ENCODE peak calls at places on chromosomes 16 and 17, in ten cellular contexts. J, R, Z, Q, K, B, I, C, H and X are unnamed samples.
A peak's percentile ranks its signal among the peaks of the same experiment; 100 is the strongest.

GRCh38 chr16:83533193-83533592 is 274.6 kb upstream of the HSBP1 start:
- DNase-seq in B (no peak), J (peak; percentile 25), R (peak; percentile 91), C (peak; percentile 23), Q (no peak), Z (no peak), I (no peak), H (no peak), K (peak; percentile 71), X (no peak)

GRCh38 chr17:31653710-31654109 is 205.3 kb downstream of the COPRS start:
- DNase-seq in Z (no peak), I (no peak), J (no peak), R (no peak), K (peak; percentile 19), C (no peak), H (no peak), B (no peak), Q (no peak), X (no peak)

GRCh38 chr16:89142474-89143197 is 28.9 kb upstream of the CDH15 start:
- DNase-seq in R (no peak), Z (no peak), I (no peak), H (no peak), Q (no peak), K (peak; percentile 10), C (no peak), J (no peak), B (no peak), X (no peak)

GRCh38 chr16:89244754-89245153 is 27.3 kb downstream of the ZNF778 start:
- DNase-seq in I (no peak), H (no peak), K (no peak), Q (no peak), J (no peak), R (no peak), B (no peak), Z (no peak), C (no peak), X (no peak)

GRCh38 chr16:84461504-84462295 is 42.8 kb downstream of the MEAK7 start:
- DNase-seq in R (no peak), Z (no peak), B (no peak), K (no peak), I (peak; percentile 26), Q (no peak), H (no peak), C (no peak), J (no peak), X (no peak)

GRCh38 chr16:1745181-1745899 is 26.0 kb downstream of the NME3 start:
- DNase-seq in I (no peak), J (peak; percentile 88), Q (no peak), Z (no peak), C (peak; percentile 29), H (no peak), B (no peak), R (peak; percentile 35), K (peak; percentile 61), X (no peak)

GRCh38 chr16:85309656-85310587 is 197.7 kb upstream of the CIBAR2 start:
- DNase-seq in J (no peak), C (no peak), R (peak; percentile 27), B (peak; percentile 96), Z (peak; percentile 79), K (no peak), I (peak; percentile 59), H (no peak), Q (no peak), X (no peak)

GRCh38 chr17:49016775-49017463 is 19.7 kb downstream of the IGF2BP1 start:
- DNase-seq in K (peak; percentile 65), B (no peak), J (peak; percentile 88), H (no peak), Q (no peak), I (no peak), C (no peak), Z (peak; percentile 22), R (peak; percentile 96), X (no peak)

GRCh38 chr17:62963296-62963695 is 2.7 kb upstream of the TANC2 start:
- DNase-seq in K (peak; percentile 68), I (no peak), H (no peak), C (no peak), R (no peak), Q (no peak), Z (no peak), J (peak; percentile 75), B (no peak), X (peak; percentile 4)

GRCh38 chr16:53827741-53828140 is 123.8 kb downstream of the FTO start:
- DNase-seq in Z (no peak), R (no peak), I (no peak), J (no peak), B (peak; percentile 84), Q (no peak), C (no peak), K (no peak), H (no peak), X (no peak)

GRCh38 chr16:23967775-23968571 is 132.2 kb downstream of the PRKCB start:
- DNase-seq in R (no peak), C (no peak), I (no peak), H (no peak), B (no peak), J (no peak), Q (no peak), K (no peak), Z (no peak), X (no peak)

GRCh38 chr17:79874329-79874981 is 35.2 kb upstream of the CBX4 start:
- DNase-seq in K (peak; percentile 52), H (no peak), R (no peak), I (no peak), B (no peak), J (peak; percentile 37), Z (peak; percentile 75), Q (no peak), C (no peak), X (no peak)

GRCh38 chr17:77601054-77601979 is 357.2 kb upstream of the TNRC6C start:
- DNase-seq in H (no peak), Z (no peak), I (no peak), R (no peak), B (no peak), J (no peak), C (no peak), K (peak; percentile 11), Q (no peak), X (peak; percentile 65)

GRCh38 chr16:23899869-23900268 is 64.1 kb downstream of the PRKCB start:
- DNase-seq in I (no peak), K (no peak), C (no peak), R (no peak), H (no peak), Q (no peak), B (no peak), Z (no peak), J (no peak), X (no peak)

GRCh38 chr17:75008373-75008772 is 4.1 kb upstream of the MRPL58 start:
- DNase-seq in I (no peak), J (no peak), H (no peak), B (no peak), K (no peak), R (no peak), Z (peak; percentile 15), C (no peak), Q (no peak), X (no peak)

GRCh38 chr16:82260212-82260795 is 90.3 kb upstream of the MPHOSPH6 start:
- DNase-seq in K (peak; percentile 5), C (no peak), R (no peak), J (no peak), H (no peak), Z (no peak), I (no peak), Q (no peak), B (no peak), X (no peak)

GRCh38 chr17:57487552-57487951 is 231.2 kb downstream of the MSI2 start:
- DNase-seq in Z (no peak), I (no peak), B (no peak), J (no peak), R (no peak), Q (no peak), H (no peak), K (no peak), C (no peak), X (no peak)

GRCh38 chr16:51762081-51762995 is 611.3 kb upstream of the SALL1 start:
- DNase-seq in I (peak; percentile 73), K (peak; percentile 75), Z (peak; percentile 85), C (peak; percentile 40), J (peak; percentile 79), H (no peak), Q (no peak), B (peak; percentile 85), R (peak; percentile 61), X (no peak)

GRCh38 chr16:85329059-85329812 is 217.0 kb upstream of the CIBAR2 start:
- DNase-seq in J (no peak), H (no peak), Q (no peak), R (no peak), B (no peak), I (no peak), C (no peak), K (no peak), Z (no peak), X (no peak)

GRCh38 chr17:31733326-31733725 is 125.7 kb downstream of the COPRS start:
- DNase-seq in Z (no peak), C (no peak), B (no peak), K (no peak), Q (no peak), R (no peak), H (no peak), I (no peak), J (no peak), X (no peak)

GRCh38 chr17:29569245-29569950 is 897 bp downstream of the TP53I13 start:
- DNase-seq in I (no peak), H (no peak), K (peak; percentile 28), Z (no peak), Q (no peak), J (peak; percentile 60), B (no peak), R (no peak), C (no peak), X (no peak)